ENCODE peak calls at places on chromosomes 7 and 10, in nine cellular contexts. One of them, this sample, is unnamed.
A peak's percentile ranks its signal among the peaks of the same experiment; 100 is the strongest.

GRCh38 chr10:63657812-63658211 is 136.6 kb downstream of the REEP3 start:
- DNase-seq in immature natural killer cell: no peak
- DNase-seq in GM13977: no peak
- DNase-seq in T-helper 2 cell: no peak
- DNase-seq in mucosa of descending colon: no peak
- DNase-seq in GM12865: no peak
- DNase-seq in NCI-H748 treated with DMSO at 0.1 percent for 48 hours: no peak
- DNase-seq in activated CD8-positive, alpha-beta memory T cell treated with anti-CD3 and anti-CD28 coated beads for 24 hours: no peak
- DNase-seq in T-helper 1 cell: no peak
- DNase-seq in this sample: no peak

GRCh38 chr10:43879742-43880141 is 231.1 kb upstream of the ZNF32 start:
- DNase-seq in immature natural killer cell: no peak
- DNase-seq in GM13977: no peak
- DNase-seq in T-helper 2 cell: no peak
- DNase-seq in mucosa of descending colon: no peak
- DNase-seq in GM12865: no peak
- DNase-seq in NCI-H748 treated with DMSO at 0.1 percent for 48 hours: no peak
- DNase-seq in activated CD8-positive, alpha-beta memory T cell treated with anti-CD3 and anti-CD28 coated beads for 24 hours: peak; percentile 38
- DNase-seq in T-helper 1 cell: no peak
- DNase-seq in this sample: no peak

GRCh38 chr10:68727146-68727545 is 6.1 kb downstream of the CCAR1 start:
- DNase-seq in immature natural killer cell: no peak
- DNase-seq in GM13977: no peak
- DNase-seq in T-helper 2 cell: no peak
- DNase-seq in mucosa of descending colon: no peak
- DNase-seq in GM12865: no peak
- DNase-seq in NCI-H748 treated with DMSO at 0.1 percent for 48 hours: no peak
- DNase-seq in activated CD8-positive, alpha-beta memory T cell treated with anti-CD3 and anti-CD28 coated beads for 24 hours: peak; percentile 11
- DNase-seq in T-helper 1 cell: no peak
- DNase-seq in this sample: no peak

GRCh38 chr7:126790763-126791162 is 462.0 kb downstream of the GRM8 start:
- DNase-seq in immature natural killer cell: no peak
- DNase-seq in GM13977: no peak
- DNase-seq in T-helper 2 cell: no peak
- DNase-seq in mucosa of descending colon: no peak
- DNase-seq in GM12865: no peak
- DNase-seq in NCI-H748 treated with DMSO at 0.1 percent for 48 hours: no peak
- DNase-seq in activated CD8-positive, alpha-beta memory T cell treated with anti-CD3 and anti-CD28 coated beads for 24 hours: no peak
- DNase-seq in T-helper 1 cell: no peak
- DNase-seq in this sample: no peak

GRCh38 chr10:130179640-130180039 is 43.4 kb downstream of the GLRX3 start:
- DNase-seq in immature natural killer cell: peak; percentile 22
- DNase-seq in GM13977: no peak
- DNase-seq in T-helper 2 cell: peak; percentile 88
- DNase-seq in mucosa of descending colon: peak; percentile 24
- DNase-seq in GM12865: peak; percentile 46
- DNase-seq in NCI-H748 treated with DMSO at 0.1 percent for 48 hours: peak; percentile 45
- DNase-seq in activated CD8-positive, alpha-beta memory T cell treated with anti-CD3 and anti-CD28 coated beads for 24 hours: no peak
- DNase-seq in T-helper 1 cell: peak; percentile 32
- DNase-seq in this sample: no peak

GRCh38 chr10:34236927-34237326 is 578.2 kb downstream of the PARD3 start:
- DNase-seq in immature natural killer cell: no peak
- DNase-seq in GM13977: no peak
- DNase-seq in T-helper 2 cell: no peak
- DNase-seq in mucosa of descending colon: no peak
- DNase-seq in GM12865: no peak
- DNase-seq in NCI-H748 treated with DMSO at 0.1 percent for 48 hours: peak; percentile 23
- DNase-seq in activated CD8-positive, alpha-beta memory T cell treated with anti-CD3 and anti-CD28 coated beads for 24 hours: no peak
- DNase-seq in T-helper 1 cell: no peak
- DNase-seq in this sample: no peak

GRCh38 chr7:53350241-53350640 is 314.8 kb downstream of the POM121L12 start:
- DNase-seq in immature natural killer cell: no peak
- DNase-seq in GM13977: peak; percentile 3
- DNase-seq in T-helper 2 cell: no peak
- DNase-seq in mucosa of descending colon: peak; percentile 32
- DNase-seq in GM12865: no peak
- DNase-seq in NCI-H748 treated with DMSO at 0.1 percent for 48 hours: peak; percentile 13
- DNase-seq in activated CD8-positive, alpha-beta memory T cell treated with anti-CD3 and anti-CD28 coated beads for 24 hours: no peak
- DNase-seq in T-helper 1 cell: no peak
- DNase-seq in this sample: peak; percentile 72

GRCh38 chr7:12650080-12650479 is 37.4 kb upstream of the ARL4A start:
- DNase-seq in immature natural killer cell: no peak
- DNase-seq in GM13977: no peak
- DNase-seq in T-helper 2 cell: no peak
- DNase-seq in mucosa of descending colon: no peak
- DNase-seq in GM12865: no peak
- DNase-seq in NCI-H748 treated with DMSO at 0.1 percent for 48 hours: no peak
- DNase-seq in activated CD8-positive, alpha-beta memory T cell treated with anti-CD3 and anti-CD28 coated beads for 24 hours: no peak
- DNase-seq in T-helper 1 cell: no peak
- DNase-seq in this sample: no peak

GRCh38 chr7:1961776-1962276 is 270.9 kb downstream of the MAD1L1 start:
- DNase-seq in immature natural killer cell: peak; percentile 81
- DNase-seq in GM13977: no peak
- DNase-seq in T-helper 2 cell: peak; percentile 89
- DNase-seq in mucosa of descending colon: no peak
- DNase-seq in GM12865: peak; percentile 79
- DNase-seq in NCI-H748 treated with DMSO at 0.1 percent for 48 hours: no peak
- DNase-seq in activated CD8-positive, alpha-beta memory T cell treated with anti-CD3 and anti-CD28 coated beads for 24 hours: peak; percentile 75
- DNase-seq in T-helper 1 cell: peak; percentile 18
- DNase-seq in this sample: no peak

GRCh38 chr10:74881253-74881884 is 55.0 kb downstream of the KAT6B start:
- DNase-seq in immature natural killer cell: no peak
- DNase-seq in GM13977: no peak
- DNase-seq in T-helper 2 cell: no peak
- DNase-seq in mucosa of descending colon: no peak
- DNase-seq in GM12865: no peak
- DNase-seq in NCI-H748 treated with DMSO at 0.1 percent for 48 hours: no peak
- DNase-seq in activated CD8-positive, alpha-beta memory T cell treated with anti-CD3 and anti-CD28 coated beads for 24 hours: no peak
- DNase-seq in T-helper 1 cell: no peak
- DNase-seq in this sample: no peak

GRCh38 chr7:11343818-11344413 is 370.2 kb downstream of the PHF14 start:
- DNase-seq in immature natural killer cell: peak; percentile 12
- DNase-seq in GM13977: peak; percentile 4
- DNase-seq in T-helper 2 cell: peak; percentile 34
- DNase-seq in mucosa of descending colon: peak; percentile 20
- DNase-seq in GM12865: peak; percentile 52
- DNase-seq in NCI-H748 treated with DMSO at 0.1 percent for 48 hours: peak; percentile 77
- DNase-seq in activated CD8-positive, alpha-beta memory T cell treated with anti-CD3 and anti-CD28 coated beads for 24 hours: no peak
- DNase-seq in T-helper 1 cell: no peak
- DNase-seq in this sample: no peak

GRCh38 chr10:79308016-79308415 is 39.3 kb upstream of the PPIF start:
- DNase-seq in immature natural killer cell: no peak
- DNase-seq in GM13977: no peak
- DNase-seq in T-helper 2 cell: no peak
- DNase-seq in mucosa of descending colon: no peak
- DNase-seq in GM12865: no peak
- DNase-seq in NCI-H748 treated with DMSO at 0.1 percent for 48 hours: no peak
- DNase-seq in activated CD8-positive, alpha-beta memory T cell treated with anti-CD3 and anti-CD28 coated beads for 24 hours: no peak
- DNase-seq in T-helper 1 cell: no peak
- DNase-seq in this sample: no peak

GRCh38 chr7:35185908-35186731 is 67.8 kb downstream of the TBX20 start:
- DNase-seq in immature natural killer cell: no peak
- DNase-seq in GM13977: peak; percentile 1
- DNase-seq in T-helper 2 cell: peak; percentile 28
- DNase-seq in mucosa of descending colon: no peak
- DNase-seq in GM12865: no peak
- DNase-seq in NCI-H748 treated with DMSO at 0.1 percent for 48 hours: peak; percentile 50
- DNase-seq in activated CD8-positive, alpha-beta memory T cell treated with anti-CD3 and anti-CD28 coated beads for 24 hours: peak; percentile 56
- DNase-seq in T-helper 1 cell: no peak
- DNase-seq in this sample: peak; percentile 83

GRCh38 chr7:90661290-90662151 is 65.4 kb downstream of the CDK14 start:
- DNase-seq in immature natural killer cell: no peak
- DNase-seq in GM13977: no peak
- DNase-seq in T-helper 2 cell: no peak
- DNase-seq in mucosa of descending colon: no peak
- DNase-seq in GM12865: no peak
- DNase-seq in NCI-H748 treated with DMSO at 0.1 percent for 48 hours: no peak
- DNase-seq in activated CD8-positive, alpha-beta memory T cell treated with anti-CD3 and anti-CD28 coated beads for 24 hours: no peak
- DNase-seq in T-helper 1 cell: no peak
- DNase-seq in this sample: no peak

GRCh38 chr7:141500608-141501007 is 50.6 kb upstream of the AGK start:
- DNase-seq in immature natural killer cell: no peak
- DNase-seq in GM13977: no peak
- DNase-seq in T-helper 2 cell: no peak
- DNase-seq in mucosa of descending colon: no peak
- DNase-seq in GM12865: no peak
- DNase-seq in NCI-H748 treated with DMSO at 0.1 percent for 48 hours: no peak
- DNase-seq in activated CD8-positive, alpha-beta memory T cell treated with anti-CD3 and anti-CD28 coated beads for 24 hours: no peak
- DNase-seq in T-helper 1 cell: no peak
- DNase-seq in this sample: no peak

GRCh38 chr10:110708776-110709443 is 64.8 kb downstream of the RBM20 start:
- DNase-seq in immature natural killer cell: no peak
- DNase-seq in GM13977: no peak
- DNase-seq in T-helper 2 cell: no peak
- DNase-seq in mucosa of descending colon: no peak
- DNase-seq in GM12865: no peak
- DNase-seq in NCI-H748 treated with DMSO at 0.1 percent for 48 hours: no peak
- DNase-seq in activated CD8-positive, alpha-beta memory T cell treated with anti-CD3 and anti-CD28 coated beads for 24 hours: no peak
- DNase-seq in T-helper 1 cell: no peak
- DNase-seq in this sample: no peak

GRCh38 chr10:114940735-114941134 is 2.7 kb downstream of the TRUB1 start:
- DNase-seq in immature natural killer cell: no peak
- DNase-seq in GM13977: no peak
- DNase-seq in T-helper 2 cell: no peak
- DNase-seq in mucosa of descending colon: no peak
- DNase-seq in GM12865: no peak
- DNase-seq in NCI-H748 treated with DMSO at 0.1 percent for 48 hours: no peak
- DNase-seq in activated CD8-positive, alpha-beta memory T cell treated with anti-CD3 and anti-CD28 coated beads for 24 hours: no peak
- DNase-seq in T-helper 1 cell: no peak
- DNase-seq in this sample: no peak

GRCh38 chr10:48533951-48534720 is 70.7 kb downstream of the ARHGAP22 start:
- DNase-seq in immature natural killer cell: no peak
- DNase-seq in GM13977: no peak
- DNase-seq in T-helper 2 cell: no peak
- DNase-seq in mucosa of descending colon: no peak
- DNase-seq in GM12865: no peak
- DNase-seq in NCI-H748 treated with DMSO at 0.1 percent for 48 hours: no peak
- DNase-seq in activated CD8-positive, alpha-beta memory T cell treated with anti-CD3 and anti-CD28 coated beads for 24 hours: no peak
- DNase-seq in T-helper 1 cell: no peak
- DNase-seq in this sample: peak; percentile 25

GRCh38 chr10:22682237-22683192 is 31.9 kb downstream of the PIP4K2A start:
- DNase-seq in immature natural killer cell: peak; percentile 84
- DNase-seq in GM13977: no peak
- DNase-seq in T-helper 2 cell: peak; percentile 90
- DNase-seq in mucosa of descending colon: no peak
- DNase-seq in GM12865: peak; percentile 73
- DNase-seq in NCI-H748 treated with DMSO at 0.1 percent for 48 hours: no peak
- DNase-seq in activated CD8-positive, alpha-beta memory T cell treated with anti-CD3 and anti-CD28 coated beads for 24 hours: peak; percentile 70
- DNase-seq in T-helper 1 cell: peak; percentile 42
- DNase-seq in this sample: no peak

GRCh38 chr7:157276731-157277562 is 59.9 kb upstream of the DNAJB6 start:
- DNase-seq in immature natural killer cell: peak; percentile 61
- DNase-seq in GM13977: peak; percentile 55
- DNase-seq in T-helper 2 cell: peak; percentile 69
- DNase-seq in mucosa of descending colon: no peak
- DNase-seq in GM12865: peak; percentile 31
- DNase-seq in NCI-H748 treated with DMSO at 0.1 percent for 48 hours: no peak
- DNase-seq in activated CD8-positive, alpha-beta memory T cell treated with anti-CD3 and anti-CD28 coated beads for 24 hours: no peak
- DNase-seq in T-helper 1 cell: no peak
- DNase-seq in this sample: no peak

GRCh38 chr7:14195896-14196295 is 206.4 kb upstream of the ETV1 start:
- DNase-seq in immature natural killer cell: no peak
- DNase-seq in GM13977: no peak
- DNase-seq in T-helper 2 cell: no peak
- DNase-seq in mucosa of descending colon: no peak
- DNase-seq in GM12865: no peak
- DNase-seq in NCI-H748 treated with DMSO at 0.1 percent for 48 hours: no peak
- DNase-seq in activated CD8-positive, alpha-beta memory T cell treated with anti-CD3 and anti-CD28 coated beads for 24 hours: no peak
- DNase-seq in T-helper 1 cell: no peak
- DNase-seq in this sample: no peak

GRCh38 chr7:7100432-7100849 is 81.9 kb upstream of the C1GALT1 start:
- DNase-seq in immature natural killer cell: no peak
- DNase-seq in GM13977: no peak
- DNase-seq in T-helper 2 cell: no peak
- DNase-seq in mucosa of descending colon: no peak
- DNase-seq in GM12865: no peak
- DNase-seq in NCI-H748 treated with DMSO at 0.1 percent for 48 hours: peak; percentile 53
- DNase-seq in activated CD8-positive, alpha-beta memory T cell treated with anti-CD3 and anti-CD28 coated beads for 24 hours: no peak
- DNase-seq in T-helper 1 cell: no peak
- DNase-seq in this sample: peak; percentile 67

GRCh38 chr10:29583674-29584073 is 51.1 kb downstream of the SVIL start:
- DNase-seq in immature natural killer cell: no peak
- DNase-seq in GM13977: no peak
- DNase-seq in T-helper 2 cell: peak; percentile 25
- DNase-seq in mucosa of descending colon: no peak
- DNase-seq in GM12865: no peak
- DNase-seq in NCI-H748 treated with DMSO at 0.1 percent for 48 hours: no peak
- DNase-seq in activated CD8-positive, alpha-beta memory T cell treated with anti-CD3 and anti-CD28 coated beads for 24 hours: no peak
- DNase-seq in T-helper 1 cell: no peak
- DNase-seq in this sample: no peak

GRCh38 chr7:141013345-141013715 is 1.4 kb downstream of the MRPS33 start:
- DNase-seq in immature natural killer cell: peak; percentile 21
- DNase-seq in GM13977: no peak
- DNase-seq in T-helper 2 cell: peak; percentile 45
- DNase-seq in mucosa of descending colon: no peak
- DNase-seq in GM12865: peak; percentile 28
- DNase-seq in NCI-H748 treated with DMSO at 0.1 percent for 48 hours: no peak
- DNase-seq in activated CD8-positive, alpha-beta memory T cell treated with anti-CD3 and anti-CD28 coated beads for 24 hours: no peak
- DNase-seq in T-helper 1 cell: no peak
- DNase-seq in this sample: no peak

This sample was measured in ecto neural progenitor cell.